ENCODE peak calls at places on chromosomes 6 and 20, in seven cellular contexts. One of them, this sample, is unnamed.

GRCh38 chr20:50015636-50015992 is 32.8 kb downstream of the SNAI1 start:
- DNase-seq in left ventricle myocardium inferior: no peak
- DNase-seq in CD8-positive, alpha-beta T cell: no peak
- DNase-seq in dorsolateral prefrontal cortex: no peak
- DNase-seq in transverse colon: no peak
- DNase-seq in adrenal gland: no peak
- DNase-seq in esophagus squamous epithelium: no peak
- DNase-seq in this sample: no peak

GRCh38 chr6:166786704-166787293 is 159.7 kb upstream of the RPS6KA2 start:
- DNase-seq in left ventricle myocardium inferior: no peak
- DNase-seq in CD8-positive, alpha-beta T cell: peak
- DNase-seq in dorsolateral prefrontal cortex: no peak
- DNase-seq in transverse colon: no peak
- DNase-seq in adrenal gland: peak
- DNase-seq in esophagus squamous epithelium: no peak
- DNase-seq in this sample: no peak

GRCh38 chr6:106966671-106967522 is 7.6 kb downstream of the CD24 start:
- DNase-seq in left ventricle myocardium inferior: no peak
- DNase-seq in CD8-positive, alpha-beta T cell: no peak
- DNase-seq in dorsolateral prefrontal cortex: no peak
- DNase-seq in transverse colon: no peak
- DNase-seq in adrenal gland: no peak
- DNase-seq in esophagus squamous epithelium: no peak
- DNase-seq in this sample: no peak

GRCh38 chr6:33915134-33915533 is 111.3 kb upstream of the MLN start:
- DNase-seq in left ventricle myocardium inferior: peak
- DNase-seq in CD8-positive, alpha-beta T cell: no peak
- DNase-seq in dorsolateral prefrontal cortex: no peak
- DNase-seq in transverse colon: no peak
- DNase-seq in adrenal gland: no peak
- DNase-seq in esophagus squamous epithelium: no peak
- DNase-seq in this sample: no peak

GRCh38 chr20:8953300-8953699 is 115.6 kb upstream of the PLCB4 start:
- DNase-seq in left ventricle myocardium inferior: no peak
- DNase-seq in CD8-positive, alpha-beta T cell: no peak
- DNase-seq in dorsolateral prefrontal cortex: no peak
- DNase-seq in transverse colon: no peak
- DNase-seq in adrenal gland: no peak
- DNase-seq in esophagus squamous epithelium: no peak
- DNase-seq in this sample: no peak

GRCh38 chr6:125835221-125835744 is 44.5 kb downstream of the NCOA7 start:
- DNase-seq in left ventricle myocardium inferior: no peak
- DNase-seq in CD8-positive, alpha-beta T cell: no peak
- DNase-seq in dorsolateral prefrontal cortex: no peak
- DNase-seq in transverse colon: no peak
- DNase-seq in adrenal gland: peak
- DNase-seq in esophagus squamous epithelium: no peak
- DNase-seq in this sample: no peak

GRCh38 chr6:95133578-95133977 is 443.8 kb upstream of the MANEA start:
- DNase-seq in left ventricle myocardium inferior: no peak
- DNase-seq in CD8-positive, alpha-beta T cell: no peak
- DNase-seq in dorsolateral prefrontal cortex: no peak
- DNase-seq in transverse colon: no peak
- DNase-seq in adrenal gland: no peak
- DNase-seq in esophagus squamous epithelium: no peak
- DNase-seq in this sample: peak

GRCh38 chr6:286681-287499 is 5.4 kb upstream of the DUSP22 start:
- DNase-seq in left ventricle myocardium inferior: no peak
- DNase-seq in CD8-positive, alpha-beta T cell: no peak
- DNase-seq in dorsolateral prefrontal cortex: no peak
- DNase-seq in transverse colon: no peak
- DNase-seq in adrenal gland: no peak
- DNase-seq in esophagus squamous epithelium: no peak
- DNase-seq in this sample: no peak

GRCh38 chr6:20408851-20409250 is 7.2 kb downstream of the E2F3 start:
- DNase-seq in left ventricle myocardium inferior: no peak
- DNase-seq in CD8-positive, alpha-beta T cell: no peak
- DNase-seq in dorsolateral prefrontal cortex: no peak
- DNase-seq in transverse colon: no peak
- DNase-seq in adrenal gland: no peak
- DNase-seq in esophagus squamous epithelium: no peak
- DNase-seq in this sample: no peak

GRCh38 chr6:157339432-157339831 is 16.1 kb upstream of the TMEM242 start:
- DNase-seq in left ventricle myocardium inferior: no peak
- DNase-seq in CD8-positive, alpha-beta T cell: no peak
- DNase-seq in dorsolateral prefrontal cortex: no peak
- DNase-seq in transverse colon: no peak
- DNase-seq in adrenal gland: no peak
- DNase-seq in esophagus squamous epithelium: no peak
- DNase-seq in this sample: no peak

GRCh38 chr20:1184638-1185315 is at the start of gene TMEM74B:
- DNase-seq in left ventricle myocardium inferior: no peak
- DNase-seq in CD8-positive, alpha-beta T cell: no peak
- DNase-seq in dorsolateral prefrontal cortex: no peak
- DNase-seq in transverse colon: no peak
- DNase-seq in adrenal gland: no peak
- DNase-seq in esophagus squamous epithelium: no peak
- DNase-seq in this sample: no peak

GRCh38 chr20:6562111-6562510 is 205.4 kb upstream of the BMP2 start:
- DNase-seq in left ventricle myocardium inferior: no peak
- DNase-seq in CD8-positive, alpha-beta T cell: no peak
- DNase-seq in dorsolateral prefrontal cortex: no peak
- DNase-seq in transverse colon: no peak
- DNase-seq in adrenal gland: no peak
- DNase-seq in esophagus squamous epithelium: no peak
- DNase-seq in this sample: no peak

GRCh38 chr20:56628015-56628872 is 862 bp upstream of the TFAP2C start:
- DNase-seq in left ventricle myocardium inferior: no peak
- DNase-seq in CD8-positive, alpha-beta T cell: no peak
- DNase-seq in dorsolateral prefrontal cortex: no peak
- DNase-seq in transverse colon: no peak
- DNase-seq in adrenal gland: peak
- DNase-seq in esophagus squamous epithelium: no peak
- DNase-seq in this sample: no peak

GRCh38 chr6:125752773-125753172 is 3.3 kb downstream of the HEY2 start:
- DNase-seq in left ventricle myocardium inferior: no peak
- DNase-seq in CD8-positive, alpha-beta T cell: no peak
- DNase-seq in dorsolateral prefrontal cortex: no peak
- DNase-seq in transverse colon: no peak
- DNase-seq in adrenal gland: no peak
- DNase-seq in esophagus squamous epithelium: no peak
- DNase-seq in this sample: no peak

GRCh38 chr6:90197854-90198496 is 98.7 kb downstream of the BACH2 start:
- DNase-seq in left ventricle myocardium inferior: no peak
- DNase-seq in CD8-positive, alpha-beta T cell: no peak
- DNase-seq in dorsolateral prefrontal cortex: no peak
- DNase-seq in transverse colon: no peak
- DNase-seq in adrenal gland: no peak
- DNase-seq in esophagus squamous epithelium: no peak
- DNase-seq in this sample: no peak

GRCh38 chr6:42028234-42029061 is 21.9 kb upstream of the TAF8 start:
- DNase-seq in left ventricle myocardium inferior: no peak
- DNase-seq in CD8-positive, alpha-beta T cell: no peak
- DNase-seq in dorsolateral prefrontal cortex: no peak
- DNase-seq in transverse colon: no peak
- DNase-seq in adrenal gland: peak
- DNase-seq in esophagus squamous epithelium: no peak
- DNase-seq in this sample: no peak

GRCh38 chr6:104704191-104704590 is 155.5 kb downstream of the HACE1 start:
- DNase-seq in left ventricle myocardium inferior: no peak
- DNase-seq in CD8-positive, alpha-beta T cell: no peak
- DNase-seq in dorsolateral prefrontal cortex: no peak
- DNase-seq in transverse colon: no peak
- DNase-seq in adrenal gland: no peak
- DNase-seq in esophagus squamous epithelium: no peak
- DNase-seq in this sample: no peak

GRCh38 chr6:109308018-109308492 is 74.2 kb downstream of the CD164 start:
- DNase-seq in left ventricle myocardium inferior: no peak
- DNase-seq in CD8-positive, alpha-beta T cell: no peak
- DNase-seq in dorsolateral prefrontal cortex: no peak
- DNase-seq in transverse colon: peak
- DNase-seq in adrenal gland: peak
- DNase-seq in esophagus squamous epithelium: no peak
- DNase-seq in this sample: no peak

GRCh38 chr6:89368107-89368506 is 15.6 kb upstream of the UBE2J1 start:
- DNase-seq in left ventricle myocardium inferior: peak
- DNase-seq in CD8-positive, alpha-beta T cell: peak
- DNase-seq in dorsolateral prefrontal cortex: peak
- DNase-seq in transverse colon: peak
- DNase-seq in adrenal gland: peak
- DNase-seq in esophagus squamous epithelium: no peak
- DNase-seq in this sample: no peak

GRCh38 chr20:62984666-62985065 is 22.1 kb downstream of the BHLHE23 start:
- DNase-seq in left ventricle myocardium inferior: no peak
- DNase-seq in CD8-positive, alpha-beta T cell: no peak
- DNase-seq in dorsolateral prefrontal cortex: no peak
- DNase-seq in transverse colon: no peak
- DNase-seq in adrenal gland: no peak
- DNase-seq in esophagus squamous epithelium: no peak
- DNase-seq in this sample: no peak

GRCh38 chr6:169233181-169233580 is 20.5 kb downstream of the THBS2 start:
- DNase-seq in left ventricle myocardium inferior: no peak
- DNase-seq in CD8-positive, alpha-beta T cell: no peak
- DNase-seq in dorsolateral prefrontal cortex: no peak
- DNase-seq in transverse colon: no peak
- DNase-seq in adrenal gland: no peak
- DNase-seq in esophagus squamous epithelium: no peak
- DNase-seq in this sample: no peak

GRCh38 chr6:100479180-100480035 is 14.7 kb upstream of the SIM1 start:
- DNase-seq in left ventricle myocardium inferior: no peak
- DNase-seq in CD8-positive, alpha-beta T cell: no peak
- DNase-seq in dorsolateral prefrontal cortex: no peak
- DNase-seq in transverse colon: no peak
- DNase-seq in adrenal gland: no peak
- DNase-seq in esophagus squamous epithelium: no peak
- DNase-seq in this sample: no peak

GRCh38 chr20:15834857-15835256 is 738.4 kb downstream of the KIF16B start:
- DNase-seq in left ventricle myocardium inferior: no peak
- DNase-seq in CD8-positive, alpha-beta T cell: no peak
- DNase-seq in dorsolateral prefrontal cortex: peak
- DNase-seq in transverse colon: no peak
- DNase-seq in adrenal gland: no peak
- DNase-seq in esophagus squamous epithelium: no peak
- DNase-seq in this sample: no peak

GRCh38 chr6:10144772-10145171 is 270.1 kb downstream of the TFAP2A start:
- DNase-seq in left ventricle myocardium inferior: no peak
- DNase-seq in CD8-positive, alpha-beta T cell: no peak
- DNase-seq in dorsolateral prefrontal cortex: no peak
- DNase-seq in transverse colon: no peak
- DNase-seq in adrenal gland: no peak
- DNase-seq in esophagus squamous epithelium: no peak
- DNase-seq in this sample: no peak
- H3K27ac ChIP-seq in left ventricle myocardium inferior: no peak
- H3K27ac ChIP-seq in CD8-positive, alpha-beta T cell: no peak
- H3K27ac ChIP-seq in dorsolateral prefrontal cortex: no peak
- H3K27ac ChIP-seq in transverse colon: no peak
- H3K27ac ChIP-seq in adrenal gland: no peak
- H3K27ac ChIP-seq in esophagus squamous epithelium: no peak
- H3K27ac ChIP-seq in this sample: no peak

GRCh38 chr20:33686984-33687366 is 790 bp upstream of the E2F1 start:
- DNase-seq in left ventricle myocardium inferior: no peak
- DNase-seq in CD8-positive, alpha-beta T cell: no peak
- DNase-seq in dorsolateral prefrontal cortex: no peak
- DNase-seq in transverse colon: no peak
- DNase-seq in adrenal gland: no peak
- DNase-seq in esophagus squamous epithelium: no peak
- DNase-seq in this sample: no peak

GRCh38 chr20:33687370-33687915 is 1.3 kb upstream of the E2F1 start:
- DNase-seq in left ventricle myocardium inferior: no peak
- DNase-seq in CD8-positive, alpha-beta T cell: no peak
- DNase-seq in dorsolateral prefrontal cortex: no peak
- DNase-seq in transverse colon: no peak
- DNase-seq in adrenal gland: no peak
- DNase-seq in esophagus squamous epithelium: no peak
- DNase-seq in this sample: no peak

GRCh38 chr20:33686008-33686983 is at the start of gene E2F1:
- DNase-seq in left ventricle myocardium inferior: peak
- DNase-seq in CD8-positive, alpha-beta T cell: peak
- DNase-seq in dorsolateral prefrontal cortex: peak
- DNase-seq in transverse colon: peak
- DNase-seq in adrenal gland: peak
- DNase-seq in esophagus squamous epithelium: peak
- DNase-seq in this sample: no peak

GRCh38 chr20:33684533-33685327 is 1.5 kb downstream of the E2F1 start:
- DNase-seq in left ventricle myocardium inferior: no peak
- DNase-seq in CD8-positive, alpha-beta T cell: no peak
- DNase-seq in dorsolateral prefrontal cortex: no peak
- DNase-seq in transverse colon: no peak
- DNase-seq in adrenal gland: no peak
- DNase-seq in esophagus squamous epithelium: no peak
- DNase-seq in this sample: no peak

DNA sequence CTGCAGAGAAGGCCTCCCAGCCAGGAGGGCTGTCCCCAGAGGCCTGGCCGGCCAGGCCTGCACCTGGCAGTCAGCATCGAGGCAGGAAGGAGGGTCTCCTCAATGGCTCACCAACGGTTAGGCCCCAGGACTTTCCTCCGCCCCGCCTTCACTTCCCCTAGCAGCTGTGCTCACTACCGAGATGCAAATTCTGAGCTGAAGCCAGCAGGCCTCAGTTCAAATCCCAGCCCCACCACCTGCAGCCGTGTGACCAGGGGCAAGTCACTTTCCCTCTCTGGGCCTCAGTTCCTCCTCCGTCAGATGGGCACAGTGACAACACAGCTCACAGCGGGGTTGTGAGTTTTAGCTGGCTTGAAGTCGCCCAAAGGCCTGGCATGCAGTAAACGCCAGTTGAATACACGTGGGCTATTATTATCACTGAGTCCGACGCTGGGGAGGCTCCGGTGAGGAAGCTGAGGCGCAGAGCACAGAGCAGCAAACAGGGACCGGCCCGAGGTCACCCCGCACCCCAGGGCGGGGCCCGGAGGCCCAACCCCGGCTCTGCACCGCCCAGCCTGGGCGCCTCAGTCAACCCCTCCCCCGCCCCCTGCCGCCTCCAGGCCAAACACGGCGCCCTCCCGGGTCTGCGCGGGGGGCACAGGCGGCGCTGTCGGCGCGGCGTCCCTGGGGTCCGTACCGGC is 717 bp downstream of the E2F1 start:
- DNase-seq in left ventricle myocardium inferior: no peak
- DNase-seq in CD8-positive, alpha-beta T cell: no peak
- DNase-seq in dorsolateral prefrontal cortex: no peak
- DNase-seq in transverse colon: peak
- DNase-seq in adrenal gland: no peak
- DNase-seq in esophagus squamous epithelium: no peak
- DNase-seq in this sample: no peak
- H3K27ac ChIP-seq in left ventricle myocardium inferior: no peak
- H3K27ac ChIP-seq in CD8-positive, alpha-beta T cell: no peak
- H3K27ac ChIP-seq in dorsolateral prefrontal cortex: no peak
- H3K27ac ChIP-seq in transverse colon: peak
- H3K27ac ChIP-seq in adrenal gland: no peak
- H3K27ac ChIP-seq in esophagus squamous epithelium: peak
- H3K27ac ChIP-seq in this sample: no peak

GRCh38 chr20:47606414-47607207 is 104.9 kb downstream of the NCOA3 start:
- DNase-seq in left ventricle myocardium inferior: no peak
- DNase-seq in CD8-positive, alpha-beta T cell: no peak
- DNase-seq in dorsolateral prefrontal cortex: no peak
- DNase-seq in transverse colon: no peak
- DNase-seq in adrenal gland: no peak
- DNase-seq in esophagus squamous epithelium: no peak
- DNase-seq in this sample: no peak
- H3K27ac ChIP-seq in left ventricle myocardium inferior: peak
- H3K27ac ChIP-seq in CD8-positive, alpha-beta T cell: no peak
- H3K27ac ChIP-seq in dorsolateral prefrontal cortex: no peak
- H3K27ac ChIP-seq in transverse colon: no peak
- H3K27ac ChIP-seq in adrenal gland: no peak
- H3K27ac ChIP-seq in esophagus squamous epithelium: no peak
- H3K27ac ChIP-seq in this sample: no peak

GRCh38 chr6:138483911-138484731 is 15.2 kb downstream of the NHSL1 start:
- DNase-seq in left ventricle myocardium inferior: no peak
- DNase-seq in CD8-positive, alpha-beta T cell: no peak
- DNase-seq in dorsolateral prefrontal cortex: no peak
- DNase-seq in transverse colon: no peak
- DNase-seq in adrenal gland: no peak
- DNase-seq in esophagus squamous epithelium: no peak
- DNase-seq in this sample: no peak
- H3K27ac ChIP-seq in left ventricle myocardium inferior: peak
- H3K27ac ChIP-seq in CD8-positive, alpha-beta T cell: no peak
- H3K27ac ChIP-seq in dorsolateral prefrontal cortex: no peak
- H3K27ac ChIP-seq in transverse colon: no peak
- H3K27ac ChIP-seq in adrenal gland: no peak
- H3K27ac ChIP-seq in esophagus squamous epithelium: no peak
- H3K27ac ChIP-seq in this sample: no peak